ENCODE peak calls at places on chromosomes 1 and 21, in eight cellular contexts. F is mammary epithelial cell; S is CD8-positive, alpha-beta T cell; O is right lobe of liver; T is astrocyte of the spinal cord; R is Panc1; Q is heart left ventricle; J is fibroblast of lung. B is an unnamed sample.

GRCh38 chr21:35825370-35825769 is 235.0 kb downstream of the SETD4 start:
- DNase-seq in J (no peak), R (no peak), T (no peak), O (no peak), S (no peak), F (no peak), Q (no peak), B (peak; percentile 87)

GRCh38 chr1:109137959-109138757 is 24.2 kb downstream of the ELAPOR1 start:
- DNase-seq in O (peak; percentile 69), F (no peak), J (no peak), S (no peak), R (no peak), T (no peak), Q (no peak), B (no peak)

GRCh38 chr1:39726600-39726999 is 12.1 kb upstream of the PPIE start:
- DNase-seq in J (no peak), T (no peak), O (no peak), R (no peak), F (no peak), Q (no peak), S (no peak), B (no peak)

GRCh38 chr1:82273816-82274215 is 473.1 kb downstream of the ADGRL2 start:
- DNase-seq in R (no peak), O (no peak), Q (no peak), S (no peak), F (no peak), T (peak; percentile 14), J (no peak), B (no peak)

GRCh38 chr1:114093624-114094302 is 59.9 kb downstream of the SYT6 start:
- DNase-seq in Q (no peak), J (peak; percentile 9), T (peak; percentile 39), S (no peak), R (no peak), O (no peak), F (peak; percentile 86), B (no peak)

GRCh38 chr1:18300376-18300775 is 180.4 kb upstream of the KLHDC7A start:
- DNase-seq in F (no peak), O (no peak), T (no peak), R (no peak), S (no peak), J (no peak), Q (no peak), B (no peak)

GRCh38 chr1:29800522-29800956 is 564.2 kb downstream of the PTPRU start:
- DNase-seq in S (no peak), Q (no peak), F (peak; percentile 48), R (no peak), J (no peak), T (no peak), O (no peak), B (no peak)

GRCh38 chr1:155277896-155278688 is 829 bp downstream of the HCN3 start:
- DNase-seq in O (peak; percentile 64), S (peak; percentile 48), T (peak; percentile 15), Q (no peak), J (peak; percentile 15), R (no peak), F (peak; percentile 45), B (no peak)

GRCh38 chr1:75722966-75723365 is 1.5 kb upstream of the ACADM start:
- DNase-seq in J (no peak), S (no peak), R (no peak), Q (no peak), O (no peak), F (no peak), T (no peak), B (no peak)

GRCh38 chr1:169694304-169694703 is 17.1 kb downstream of the SELL start:
- DNase-seq in R (no peak), S (peak; percentile 19), F (no peak), T (no peak), O (no peak), J (no peak), Q (no peak), B (no peak)

GRCh38 chr1:25795955-25796806 is 3.8 kb upstream of the SELENON start:
- DNase-seq in T (no peak), J (no peak), O (no peak), F (peak; percentile 36), S (peak; percentile 12), Q (no peak), R (no peak), B (no peak)

GRCh38 chr1:172826096-172826741 is 167.3 kb downstream of the FASLG start:
- DNase-seq in T (peak; percentile 91), Q (no peak), S (no peak), O (no peak), J (peak; percentile 98), F (peak; percentile 68), R (peak; percentile 48), B (peak; percentile 37)

GRCh38 chr21:26966360-26966977 is 419 bp downstream of the ADAMTS5 start:
- DNase-seq in O (no peak), R (no peak), F (no peak), S (no peak), Q (no peak), J (no peak), T (peak; percentile 14), B (no peak)

GRCh38 chr1:58548381-58548780 is 1.9 kb upstream of the OMA1 start:
- DNase-seq in R (no peak), F (no peak), Q (no peak), T (no peak), O (no peak), J (no peak), S (no peak), B (no peak)

GRCh38 chr1:70666381-70667140 is 255.5 kb downstream of the CTH start:
- DNase-seq in Q (no peak), F (no peak), T (no peak), O (no peak), S (no peak), R (no peak), J (no peak), B (no peak)

GRCh38 chr1:78527706-78528105 is 36.9 kb downstream of the PTGFR start:
- DNase-seq in R (no peak), F (no peak), Q (no peak), J (no peak), T (no peak), O (no peak), S (no peak), B (no peak)

GRCh38 chr1:37458551-37458950 is 15.8 kb upstream of the ZC3H12A start:
- DNase-seq in F (no peak), J (no peak), O (no peak), R (no peak), T (no peak), S (no peak), Q (no peak), B (no peak)

GRCh38 chr1:23484253-23485001 is 448 bp upstream of the ASAP3 start:
- DNase-seq in J (peak; percentile 94), S (peak; percentile 84), T (peak; percentile 91), R (peak; percentile 74), Q (peak; percentile 97), O (peak; percentile 92), F (peak; percentile 88), B (peak; percentile 73)
- H3K4me3 ChIP-seq in J (peak overlapping the region; percentile 90), S (peak overlapping the region; percentile 45), T (peak overlapping the region; percentile 78), R (peak overlapping the region; percentile 63), Q (peak overlapping the region; percentile 99), O (peak overlapping the region; percentile 93), F (peak overlapping the region; percentile 68), B (peak overlapping the region; percentile 67)

DNA sequence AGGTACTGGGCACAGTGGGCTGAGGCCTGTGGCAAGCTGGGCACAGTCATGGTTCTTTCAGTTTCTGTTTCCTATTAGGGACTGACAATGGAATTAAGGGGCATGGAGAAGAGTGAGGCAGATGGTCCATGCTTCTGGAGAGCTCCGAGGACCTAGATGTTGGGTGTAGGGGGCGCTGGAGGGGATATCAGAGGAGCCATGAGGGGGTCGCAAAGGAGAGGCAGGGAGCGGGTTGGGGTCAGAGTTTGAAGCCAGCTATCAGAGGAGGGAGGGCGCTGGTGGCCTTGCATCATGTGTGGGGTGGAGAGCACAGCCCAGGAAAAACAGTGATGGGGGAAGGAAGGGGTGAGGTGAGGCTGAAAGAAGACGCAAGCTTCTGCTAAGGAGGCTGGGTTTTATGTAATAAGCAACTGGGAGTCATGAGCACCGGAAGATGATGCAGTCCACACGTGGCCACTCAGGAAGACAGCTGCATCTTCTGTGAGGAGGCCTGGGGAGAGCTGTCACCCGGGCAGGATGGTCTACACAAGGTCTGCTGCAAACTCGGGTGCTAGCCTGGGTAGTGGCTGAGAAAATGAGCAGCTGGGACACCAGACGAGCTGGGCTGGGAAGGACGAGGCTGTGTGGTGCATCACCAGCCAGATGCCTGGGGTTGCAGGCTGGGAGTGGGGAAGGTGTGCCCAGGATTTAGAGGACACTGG is 72.8 kb downstream of the IER5 start:
- DNase-seq in T (no peak), O (no peak), J (no peak), R (no peak), Q (no peak), F (no peak), S (no peak), B (no peak)
- TF ChIP-seq CTCF in T (no peak), O (no peak), J (no peak), R (no peak), Q (no peak), F (no peak), S (no peak), B (no peak)

GRCh38 chr1:192628406-192629057 is 7.4 kb upstream of the RGS13 start:
- DNase-seq in S (no peak), R (no peak), F (no peak), J (no peak), O (no peak), Q (no peak), T (no peak), B (no peak)
- H3K4me3 ChIP-seq in S (no peak overlapping the region), R (no peak overlapping the region), F (no peak overlapping the region), J (no peak overlapping the region), O (no peak overlapping the region), Q (no peak overlapping the region), T (no peak overlapping the region), B (no peak overlapping the region)

GRCh38 chr1:51936531-51936930 is 54.0 kb downstream of the RAB3B start:
- DNase-seq in F (no peak), J (peak; percentile 34), R (no peak), Q (no peak), O (no peak), T (no peak), S (no peak), B (no peak)
- TF ChIP-seq CTCF in F (peak; percentile 33), J (peak; percentile 29), R (peak; percentile 44), Q (no peak), O (no peak), T (peak; percentile 10), S (no peak), B (no peak)

DNA sequence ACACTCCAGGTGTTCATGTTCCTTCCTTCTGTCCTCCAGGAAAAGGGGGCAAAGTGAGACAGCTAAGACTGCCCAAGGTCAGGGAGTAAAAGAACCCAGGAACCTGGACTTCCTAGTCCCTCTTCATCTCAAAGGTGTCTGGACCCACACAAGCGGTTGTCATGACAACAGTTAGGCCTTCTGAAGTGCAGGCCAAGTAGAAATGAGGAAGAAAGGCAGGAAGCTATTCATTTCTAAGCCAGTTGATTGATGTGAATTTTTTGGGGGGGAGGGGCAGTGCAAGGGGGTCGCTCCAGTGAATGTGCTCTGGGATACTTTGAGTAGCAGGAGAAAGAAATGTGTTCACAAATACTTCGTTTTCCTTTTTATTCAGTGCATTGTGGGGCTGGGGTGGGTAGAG is 114.3 kb downstream of the NAV1 start:
- DNase-seq in F (no peak), Q (no peak), S (no peak), R (no peak), T (no peak), J (no peak), O (no peak), B (no peak)
- H3K4me3 ChIP-seq in F (no peak overlapping the region), Q (no peak overlapping the region), S (no peak overlapping the region), R (no peak overlapping the region), T (no peak overlapping the region), J (peak overlapping the region; percentile 15), O (no peak overlapping the region), B (no peak overlapping the region)